ENCODE peak calls at places on chromosomes 13 and 19, in five cellular contexts. I is neural progenitor cell, T is frontal cortex, K is T follicular helper cell, E is activated T-helper 1 cell treated with Interleukin-2 at 50 U/mL for 16 hours. S is an unnamed sample.

GRCh38 chr13:51697181-51697580 is 106.8 kb downstream of the DHRS12 start:
- DNase-seq in I (no peak), T (no peak), K (no peak), E (no peak), S (no peak)

GRCh38 chr13:27619711-27620376 is 485 bp downstream of the LNX2 start:
- DNase-seq in I (no peak), T (no peak), K (peak), E (peak), S (no peak)

GRCh38 chr19:3142938-3143337 is 7.1 kb downstream of the GNA15 start:
- DNase-seq in I (no peak), T (no peak), K (no peak), E (no peak), S (no peak)

GRCh38 chr13:79581870-79582315 is 100.9 kb downstream of the NDFIP2 start:
- DNase-seq in I (peak), T (no peak), K (no peak), E (no peak), S (no peak)

GRCh38 chr19:51944798-51945552 is 17.7 kb downstream of the ZNF613 start:
- DNase-seq in I (no peak), T (no peak), K (no peak), E (no peak), S (no peak)

GRCh38 chr13:112978561-112979405 is 9.8 kb downstream of the MCF2L start:
- DNase-seq in I (no peak), T (peak), K (no peak), E (no peak), S (no peak)

GRCh38 chr19:51107406-51108065 is 673 bp downstream of the CTU1 start:
- DNase-seq in I (peak), T (no peak), K (no peak), E (no peak), S (no peak)

GRCh38 chr19:6048808-6049405 is 61.4 kb downstream of the RFX2 start:
- DNase-seq in I (peak), T (peak), K (peak), E (peak), S (peak)

GRCh38 chr19:41352609-41353465 is 885 bp downstream of the TGFB1 start:
- DNase-seq in I (peak), T (no peak), K (peak), E (peak), S (peak)

GRCh38 chr13:48255954-48256353 is 22.9 kb downstream of the ITM2B start:
- DNase-seq in I (no peak), T (no peak), K (no peak), E (no peak), S (no peak)

GRCh38 chr19:10289836-10290438 is at the start of gene ICAM5:
- DNase-seq in I (no peak), T (no peak), K (no peak), E (no peak), S (no peak)